ENCODE peak calls at places on chromosomes 16 and 17, in seven cellular contexts. M is K562, F is H1, P is GM12892, Q is SK-N-SH, S is GM12878, Y is HepG2. A is an unnamed sample.

GRCh38 chr16:20900299-20901067 is at the start of the genes DCUN1D3 and LYRM1:
- DNase-seq in M (peak), Y (peak), P (peak), Q (peak), F (peak), S (peak), A (peak)

GRCh38 chr16:86048221-86048620 is 149.3 kb downstream of the IRF8 start:
- DNase-seq in Q (no peak), P (no peak), F (no peak), M (no peak), Y (no peak), S (no peak), A (no peak)

GRCh38 chr17:35731239-35731931 is at the start of gene RASL10B:
- DNase-seq in Q (peak), F (peak), Y (peak), S (no peak), M (peak), P (no peak), A (peak)

GRCh38 chr16:8720080-8720966 is 45.9 kb downstream of the ABAT start:
- DNase-seq in Q (peak), M (no peak), F (peak), P (no peak), S (no peak), Y (peak), A (peak)

GRCh38 chr16:27444015-27444414 is 42.0 kb downstream of the IL21R start:
- DNase-seq in P (no peak), S (no peak), Y (no peak), F (no peak), M (no peak), Q (no peak), A (no peak)

GRCh38 chr17:49197346-49197998 is 12.9 kb downstream of the GNGT2 start:
- DNase-seq in Y (no peak), F (no peak), P (no peak), M (no peak), Q (no peak), S (no peak), A (no peak)

GRCh38 chr16:66649636-66650205 is 45.2 kb downstream of the CMTM3 start:
- DNase-seq in P (no peak), S (no peak), F (no peak), M (no peak), Q (no peak), Y (no peak), A (no peak)

GRCh38 chr16:19573997-19574396 is 18.5 kb downstream of the VPS35L start:
- DNase-seq in Q (no peak), S (no peak), F (no peak), M (no peak), P (no peak), Y (no peak), A (no peak)

GRCh38 chr17:10398352-10398751 is 23.4 kb downstream of the MYH8 start:
- DNase-seq in M (no peak), Y (no peak), Q (no peak), F (peak), S (no peak), P (no peak), A (no peak)

GRCh38 chr17:12665263-12666210 is at the start of gene MYOCD:
- DNase-seq in M (no peak), F (peak), Y (no peak), S (no peak), Q (peak), P (peak), A (peak)

GRCh38 chr16:4288148-4288921 is 15.5 kb upstream of the TFAP4 start:
- DNase-seq in M (peak), F (peak), Y (peak), S (no peak), P (peak), Q (peak), A (peak)

GRCh38 chr17:50359998-50360461 is 13.0 kb downstream of the MRPL27 start:
- DNase-seq in M (no peak), Q (no peak), S (no peak), F (no peak), P (no peak), Y (no peak), A (no peak)

GRCh38 chr17:58337126-58337599 is 8.6 kb upstream of the TSPOAP1 start:
- DNase-seq in Q (peak), P (peak), M (no peak), S (no peak), F (no peak), Y (no peak), A (no peak)

GRCh38 chr17:17056167-17056562 is 13.9 kb downstream of the MPRIP start:
- DNase-seq in Y (no peak), M (no peak), F (no peak), P (no peak), Q (no peak), S (no peak), A (no peak)

GRCh38 chr16:82630219-82630618 is 3.5 kb downstream of the CDH13 start:
- DNase-seq in Y (no peak), F (no peak), Q (no peak), S (no peak), P (no peak), M (no peak), A (no peak)

GRCh38 chr16:69448470-69449193 is 24.2 kb downstream of the CYB5B start:
- DNase-seq in Q (peak), F (no peak), M (no peak), Y (no peak), S (no peak), P (no peak), A (no peak)

GRCh38 chr17:4969551-4970231 is 2.1 kb upstream of the SPAG7 start:
- DNase-seq in P (no peak), M (no peak), F (no peak), S (no peak), Y (peak), Q (no peak), A (no peak)

GRCh38 chr16:30533748-30534367 is 800 bp downstream of the ZNF747 start:
- DNase-seq in M (peak), F (peak), Y (no peak), P (no peak), S (no peak), Q (peak), A (no peak)

GRCh38 chr17:49214665-49215360 is 4.3 kb downstream of the ABI3 start:
- DNase-seq in S (no peak), Q (peak), Y (no peak), M (no peak), P (no peak), F (no peak), A (no peak)

GRCh38 chr17:2397247-2398171 is 3.4 kb downstream of the MNT start:
- DNase-seq in Y (no peak), M (no peak), Q (no peak), S (no peak), F (no peak), P (no peak), A (no peak)

GRCh38 chr17:2395258-2396170 is 5.3 kb downstream of the MNT start:
- DNase-seq in Q (no peak), S (no peak), P (no peak), Y (peak), M (no peak), F (no peak), A (no peak)

GRCh38 chr17:2396192-2396567 is 4.7 kb downstream of the MNT start:
- DNase-seq in Q (no peak), F (no peak), Y (no peak), M (no peak), P (no peak), S (no peak), A (no peak)

GRCh38 chr17:2398188-2398587 is 2.7 kb downstream of the MNT start:
- DNase-seq in M (no peak), Y (no peak), S (no peak), P (no peak), Q (no peak), F (no peak), A (no peak)

DNA sequence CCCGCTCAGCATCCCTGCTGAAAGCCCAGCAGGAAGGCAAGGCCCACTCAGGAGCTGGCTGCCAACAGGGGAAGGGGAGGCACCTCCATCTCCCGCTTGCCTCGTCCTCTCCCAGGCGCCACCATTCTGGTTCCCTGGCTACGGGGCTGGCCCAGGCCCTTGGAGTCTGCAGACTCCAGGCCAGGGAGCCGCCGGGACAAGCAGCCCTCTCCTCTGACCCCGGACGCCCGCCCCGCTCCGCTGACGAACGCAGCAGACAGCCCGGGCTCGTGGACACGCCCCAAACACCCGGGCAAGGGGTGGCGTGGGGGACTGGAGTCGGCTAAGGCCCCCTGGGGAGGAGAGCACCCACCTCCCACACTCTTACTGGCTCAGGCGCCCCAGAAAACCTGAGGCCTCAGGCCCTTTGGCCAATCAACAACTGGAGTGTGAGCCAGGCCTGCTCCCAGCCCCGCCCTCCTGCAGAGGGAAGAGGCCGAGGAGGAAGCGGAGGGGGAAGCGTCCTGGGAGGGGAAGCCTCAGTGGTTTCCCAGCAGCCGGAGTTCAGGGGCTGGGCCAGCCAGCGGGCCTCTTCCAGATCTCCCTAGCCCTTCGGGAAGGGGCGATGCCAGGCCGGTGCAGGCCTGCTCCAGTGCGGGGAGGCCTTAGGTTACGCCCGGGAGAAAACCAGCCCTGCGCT is 4.2 kb downstream of the MNT start:
- DNase-seq in F (peak), S (peak), P (no peak), Y (peak), Q (peak), M (peak), A (no peak)
- TF ChIP-seq TAF1 in F (peak), S (no peak), P (no peak), Y (peak), Q (no peak), M (no peak), A (no peak)

DNA sequence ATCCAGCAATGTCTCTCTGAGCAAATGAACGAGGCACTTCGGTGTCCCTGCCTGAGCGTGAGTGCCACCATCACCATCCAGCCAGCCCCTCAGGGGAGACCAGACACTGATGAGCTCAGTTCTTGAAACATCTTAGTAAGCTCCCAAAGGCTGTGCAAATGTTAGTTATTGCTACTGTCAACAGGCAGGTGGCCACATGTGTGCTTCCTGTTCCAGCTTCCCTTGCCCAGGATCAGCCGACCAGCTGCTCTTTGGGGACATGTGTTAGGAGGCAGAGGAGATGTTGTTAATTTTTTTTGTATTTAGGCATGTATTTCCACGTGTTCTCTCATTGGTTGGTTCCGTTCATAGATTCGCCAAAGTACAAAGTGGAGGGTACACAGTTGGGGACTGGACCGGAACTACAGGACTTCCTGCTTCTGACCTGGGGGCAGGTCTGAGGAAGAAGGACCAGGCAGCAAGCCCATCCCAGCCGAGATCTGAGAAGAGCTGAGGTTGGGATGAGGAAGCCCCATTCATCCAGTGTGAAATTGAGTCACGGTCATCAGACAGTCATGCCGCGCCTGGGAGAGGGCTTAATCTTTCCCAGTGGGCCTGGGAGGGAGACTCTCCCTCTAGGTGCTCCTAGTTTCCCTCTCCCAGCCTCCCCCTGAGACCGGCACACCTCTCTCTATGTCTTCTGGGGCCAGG is 3.8 kb downstream of the TTYH2 start:
- DNase-seq in M (no peak), Q (no peak), P (no peak), S (no peak), F (no peak), Y (no peak), A (no peak)
- TF ChIP-seq POLR2AphosphoS5 in M (no peak), Q (no peak), P (no peak), S (no peak), F (no peak), Y (no peak), A (no peak)

DNA sequence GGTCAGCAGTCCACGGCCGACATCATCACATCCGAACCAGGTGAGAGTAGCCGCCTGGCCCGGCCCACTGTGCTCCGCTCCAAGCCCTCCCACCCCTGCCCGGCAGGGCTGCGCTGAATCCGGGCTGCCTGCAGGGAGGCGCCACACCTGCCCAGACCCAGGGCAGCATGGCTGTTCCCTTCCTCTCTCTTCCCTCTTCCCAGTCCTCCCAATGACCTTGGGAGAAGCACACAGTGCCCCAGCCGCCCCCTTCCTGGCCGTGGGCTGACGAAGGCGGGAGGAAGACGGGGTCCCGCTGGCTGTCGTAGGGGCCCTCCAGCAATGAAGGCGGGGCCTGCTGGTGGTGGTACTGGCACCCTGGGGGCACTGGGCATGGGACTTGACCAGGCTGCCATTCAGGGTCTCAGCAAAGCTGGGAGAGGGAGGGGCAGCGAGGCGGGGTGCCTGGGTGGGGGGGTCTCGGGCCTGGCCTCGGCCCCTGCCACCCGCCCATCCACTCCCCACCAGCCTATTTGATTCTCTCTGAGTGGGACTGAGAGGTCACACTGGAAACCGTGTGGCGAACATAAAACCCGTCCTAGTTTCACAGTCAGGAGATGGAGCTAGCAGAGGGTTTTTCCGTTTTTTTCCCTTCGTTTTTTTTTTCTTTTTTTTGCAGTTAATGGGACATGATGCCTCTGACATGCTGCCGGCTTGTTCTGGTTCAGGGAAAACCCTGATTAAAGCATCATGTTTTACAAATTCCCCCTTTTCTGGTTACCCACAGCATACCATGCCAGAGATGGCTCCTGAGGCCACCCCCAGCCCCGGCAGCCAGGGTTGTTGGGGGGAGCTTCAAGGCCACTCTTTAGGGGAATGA is 50.6 kb downstream of the BAHCC1 start:
- DNase-seq in Q (no peak), P (no peak), S (no peak), F (no peak), M (no peak), Y (no peak), A (no peak)
- TF ChIP-seq TAF1 in Q (no peak), P (no peak), S (no peak), F (no peak), M (no peak), Y (no peak), A (no peak)

GRCh38 chr16:77236063-77236511 is 36.9 kb downstream of the SYCE1L start:
- DNase-seq in Q (peak), M (peak), S (no peak), Y (peak), F (peak), P (peak), A (peak)
- TF ChIP-seq POLR2AphosphoS5 in Q (no peak), M (no peak), S (no peak), Y (no peak), F (no peak), P (no peak), A (no peak)